ENCODE peak calls at places on chromosomes 4 and X, in seven cellular contexts. E is testis, T is tibial nerve, C is sigmoid colon, X is breast epithelium, D is H1, M is ovary. G is an unnamed sample.

GRCh38 chr4:94559351-94559806 is 107.6 kb downstream of the PDLIM5 start:
- DNase-seq in E (no peak), T (no peak), C (no peak), X (no peak), D (no peak), M (no peak), G (no peak)

GRCh38 chrX:153973127-153974002 is 811 bp downstream of the TMEM187 start:
- DNase-seq in E (no peak), T (no peak), C (no peak), X (no peak), D (no peak), M (peak), G (no peak)

GRCh38 chr4:112859456-112860184 is 189.8 kb upstream of the ANK2 start:
- DNase-seq in E (no peak), T (no peak), C (no peak), X (no peak), D (no peak), M (no peak), G (no peak)

GRCh38 chrX:47540754-47541538 is 20.1 kb upstream of the ARAF start:
- DNase-seq in E (peak), T (peak), C (peak), X (peak), D (peak), M (peak), G (peak)

GRCh38 chrX:18873189-18873791 is 110.6 kb downstream of the PHKA2 start:
- DNase-seq in E (no peak), T (no peak), C (peak), X (no peak), D (no peak), M (no peak), G (peak)

GRCh38 chr4:70640192-70640591 is 11.6 kb downstream of the ENAM start:
- DNase-seq in E (no peak), T (no peak), C (no peak), X (no peak), D (no peak), M (no peak), G (no peak)

GRCh38 chr4:84750260-84750955 is 167.5 kb downstream of the CDS1 start:
- DNase-seq in E (no peak), T (no peak), C (no peak), X (no peak), D (no peak), M (no peak), G (no peak)

GRCh38 chr4:104022871-104023270 is 303.1 kb upstream of the TACR3 start:
- DNase-seq in E (no peak), T (no peak), C (no peak), X (no peak), D (no peak), M (no peak), G (no peak)

DNA sequence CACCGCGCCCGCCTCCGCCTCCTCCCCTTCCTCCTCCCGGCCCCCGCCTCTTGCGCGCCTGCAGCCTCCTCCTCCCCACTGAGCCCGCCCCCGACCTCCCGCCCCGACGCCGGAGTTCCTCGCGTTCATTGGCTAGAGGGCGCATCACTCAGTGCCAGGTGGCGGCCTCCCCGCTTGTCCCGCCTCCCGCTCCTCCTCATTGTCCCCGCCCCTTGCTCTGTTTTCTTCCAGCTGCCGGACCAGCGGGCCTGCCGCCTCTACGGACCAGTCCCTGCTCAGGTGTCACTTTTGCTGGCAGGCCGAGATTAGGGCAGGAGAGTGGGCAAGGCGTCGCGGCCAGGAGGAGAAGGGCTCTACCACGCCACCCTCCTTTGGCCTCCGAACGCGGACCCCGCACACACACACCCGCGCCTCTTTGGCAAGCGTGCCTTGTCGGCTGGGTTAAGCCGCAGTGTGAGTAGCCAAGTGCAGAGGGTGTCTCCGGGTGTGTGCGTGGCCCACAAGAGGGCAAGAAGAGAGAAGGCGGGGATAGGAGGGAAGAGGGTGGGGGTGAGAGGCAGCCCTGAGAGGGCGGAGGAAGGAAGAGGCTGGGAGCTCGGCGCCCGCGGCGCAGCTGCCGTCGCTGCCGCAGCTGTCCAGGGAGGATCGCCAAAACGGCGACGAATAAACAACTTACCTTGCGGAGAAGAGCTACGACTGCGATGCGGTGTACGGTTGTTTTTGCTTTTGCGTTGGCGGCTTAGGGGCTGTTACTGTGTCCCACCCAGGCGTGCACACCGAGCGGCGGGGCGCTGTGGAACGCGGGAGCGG is 436 bp upstream of the PPP3CA start:
- DNase-seq in E (peak), T (peak), C (peak), X (peak), D (peak), M (peak), G (peak)
- TF ChIP-seq POLR2A in E (no peak), T (peak), C (peak), X (peak), D (no peak), M (peak), G (peak)

GRCh38 chr4:2944882-2945526 is 18.2 kb downstream of the NOP14 start:
- DNase-seq in E (no peak), T (no peak), C (peak), X (no peak), D (no peak), M (no peak), G (no peak)

GRCh38 chr4:2942532-2943363 is 20.5 kb downstream of the NOP14 start:
- DNase-seq in E (no peak), T (no peak), C (no peak), X (peak), D (no peak), M (peak), G (no peak)

GRCh38 chr4:2944091-2944482 is 19.1 kb downstream of the NOP14 start:
- DNase-seq in E (no peak), T (no peak), C (no peak), X (no peak), D (no peak), M (peak), G (no peak)

GRCh38 chr4:2942037-2942531 is 21.1 kb downstream of the NOP14 start:
- DNase-seq in E (peak), T (no peak), C (no peak), X (peak), D (no peak), M (peak), G (no peak)

GRCh38 chr4:2943364-2944090 is 19.7 kb downstream of the NOP14 start:
- DNase-seq in E (no peak), T (no peak), C (no peak), X (no peak), D (no peak), M (peak), G (no peak)
- TF ChIP-seq POLR2A in E (no peak), T (no peak), C (no peak), X (no peak), D (no peak), M (no peak), G (no peak)

GRCh38 chr4:39043058-39043696 is 11.0 kb upstream of the TMEM156 start:
- DNase-seq in E (no peak), T (no peak), C (no peak), X (no peak), D (no peak), M (no peak), G (no peak)

GRCh38 chr4:39044947-39045734 is 12.9 kb upstream of the TMEM156 start:
- DNase-seq in E (peak), T (no peak), C (peak), X (no peak), D (no peak), M (no peak), G (peak)

GRCh38 chr4:39042365-39042764 is 10.2 kb upstream of the TMEM156 start:
- DNase-seq in E (no peak), T (no peak), C (no peak), X (no peak), D (no peak), M (no peak), G (no peak)

GRCh38 chr4:39044364-39044946 is 12.2 kb upstream of the TMEM156 start:
- DNase-seq in E (peak), T (peak), C (peak), X (peak), D (peak), M (peak), G (peak)

DNA sequence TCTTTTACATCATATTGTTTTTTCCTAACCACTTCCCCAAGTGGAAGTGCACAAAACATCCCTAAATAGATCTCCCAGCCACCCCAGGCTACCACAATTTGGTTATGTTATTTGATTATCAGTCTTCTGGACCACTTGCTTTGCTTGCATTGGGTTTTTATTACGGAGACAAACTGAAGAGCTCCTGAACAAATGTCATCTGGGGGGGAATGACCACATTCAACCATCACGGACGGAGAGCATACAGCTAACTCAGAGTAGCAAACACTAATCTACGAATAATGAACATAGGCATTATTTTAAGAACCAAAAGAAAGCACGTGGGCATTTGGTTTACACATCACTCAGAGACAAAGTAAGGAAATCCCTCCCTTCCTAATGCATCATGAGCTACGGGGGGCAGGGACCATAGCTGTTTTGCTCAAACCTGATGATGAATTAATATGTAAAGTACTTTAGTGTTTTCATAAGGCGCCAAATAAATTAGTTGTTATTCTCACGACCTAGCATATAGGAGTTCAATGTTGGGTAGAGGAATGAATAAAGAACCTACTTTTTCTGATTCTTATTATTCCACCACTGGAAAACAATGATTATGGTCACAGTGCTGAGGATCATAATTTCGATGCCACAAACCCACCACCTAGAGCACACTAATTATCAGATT is 11.6 kb upstream of the TMEM156 start:
- DNase-seq in E (no peak), T (no peak), C (no peak), X (no peak), D (no peak), M (no peak), G (no peak)
- TF ChIP-seq POLR2A in E (no peak), T (no peak), C (no peak), X (no peak), D (no peak), M (no peak), G (no peak)

DNA sequence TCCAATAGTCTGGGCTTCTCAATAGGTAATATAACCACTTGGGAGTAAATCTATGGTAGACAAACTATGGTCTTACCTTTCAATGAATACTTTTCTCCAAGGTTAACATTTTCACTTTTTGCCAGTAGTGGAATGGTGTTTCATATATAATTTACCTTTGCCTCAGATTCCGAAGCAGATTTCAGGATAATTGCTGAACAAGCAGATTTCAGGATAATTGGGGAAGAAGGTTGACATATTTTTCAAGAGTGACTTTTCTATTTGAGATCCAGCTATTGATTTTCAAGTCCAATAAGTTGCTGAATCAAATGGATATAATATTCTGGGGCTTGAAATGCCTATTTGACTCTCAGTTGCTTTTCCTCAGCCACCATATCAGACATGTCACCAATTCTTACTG is 63.6 kb downstream of the SYTL5 start:
- DNase-seq in E (no peak), T (no peak), C (no peak), X (no peak), D (no peak), M (no peak), G (no peak)
- TF ChIP-seq POLR2A in E (no peak), T (no peak), C (no peak), X (no peak), D (no peak), M (no peak), G (no peak)

GRCh38 chr4:184536070-184536880 is 61.9 kb upstream of the IRF2 start:
- DNase-seq in E (peak), T (no peak), C (no peak), X (no peak), D (no peak), M (no peak), G (no peak)
- TF ChIP-seq POLR2A in E (no peak), T (no peak), C (no peak), X (no peak), D (no peak), M (no peak), G (no peak)

DNA sequence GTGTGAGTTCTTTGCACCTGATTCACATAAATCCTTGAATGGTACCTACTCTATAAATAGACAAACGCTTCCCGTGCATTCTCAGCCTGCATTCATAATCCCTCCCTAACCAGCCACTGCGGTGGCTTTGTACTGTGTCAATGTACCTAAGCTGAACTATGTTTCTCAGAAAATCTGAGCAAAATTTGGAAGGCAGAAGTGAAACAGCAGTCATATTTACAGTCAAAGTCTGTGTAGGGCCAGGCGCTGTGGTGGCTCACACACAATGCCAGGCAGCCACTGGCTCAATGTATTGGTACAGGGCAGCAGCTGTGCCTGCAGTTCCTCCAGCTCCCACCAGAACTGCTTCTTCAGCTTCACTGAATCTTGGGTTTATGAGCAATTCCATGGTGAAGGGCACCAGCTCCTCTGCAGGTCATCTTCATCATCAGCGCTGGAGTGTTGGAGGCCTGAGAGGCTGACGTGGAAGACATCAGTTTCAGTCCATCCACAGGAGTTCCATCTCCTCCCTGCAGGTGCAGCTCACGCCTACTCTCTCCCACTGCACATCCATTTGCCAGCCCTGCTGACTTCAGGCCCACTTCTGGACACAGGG is 32.3 kb upstream of the IRF2 start:
- DNase-seq in E (peak), T (no peak), C (no peak), X (no peak), D (no peak), M (no peak), G (no peak)
- TF ChIP-seq POLR2A in E (no peak), T (no peak), C (no peak), X (no peak), D (no peak), M (no peak), G (no peak)

GRCh38 chr4:88158360-88159136 is at the start of gene ABCG2:
- DNase-seq in E (peak), T (no peak), C (no peak), X (no peak), D (peak), M (peak), G (no peak)
- TF ChIP-seq POLR2A in E (no peak), T (no peak), C (no peak), X (no peak), D (no peak), M (no peak), G (peak)

DNA sequence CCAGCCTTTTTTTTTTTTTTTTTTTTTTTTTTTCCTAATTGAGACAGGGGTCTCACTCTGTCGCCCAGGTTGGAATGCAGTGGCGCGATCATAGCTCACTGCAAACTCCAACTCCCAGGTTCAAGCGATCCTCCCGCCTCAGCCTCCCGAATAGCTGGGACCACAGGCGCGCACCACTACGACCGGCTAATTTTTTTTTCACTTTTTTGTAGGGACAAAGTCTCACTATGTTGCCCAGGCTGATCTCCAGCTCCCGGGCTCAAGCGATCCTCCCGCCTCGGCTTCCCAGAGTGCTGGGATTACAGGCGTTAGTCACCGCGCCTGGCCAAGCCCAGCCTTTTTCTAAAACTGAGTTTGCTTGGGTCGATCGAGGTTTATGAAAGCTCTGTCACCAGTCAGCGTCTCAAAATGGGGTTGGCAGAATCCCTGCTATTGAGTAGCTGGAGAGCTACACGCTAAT is 1.3 kb upstream of the OTUD5 start:
- DNase-seq in E (no peak), T (no peak), C (peak), X (peak), D (no peak), M (no peak), G (no peak)
- TF ChIP-seq POLR2A in E (no peak), T (no peak), C (peak), X (no peak), D (no peak), M (no peak), G (no peak)